ENCODE peak calls at places on chromosome 22, in five cellular contexts. One of them, this sample, is unnamed.

GRCh38 chr22:24190566-24191208 is 9.4 kb downstream of the SUSD2 start:
- DNase-seq in neural crest cell: no peak
- DNase-seq in cardiac muscle cell: no peak
- DNase-seq in Calu3: no peak
- DNase-seq in WTC11: no peak
- DNase-seq in this sample: no peak

GRCh38 chr22:49600452-49600847 is 227.2 kb downstream of the BRD1 start:
- DNase-seq in neural crest cell: no peak
- DNase-seq in cardiac muscle cell: no peak
- DNase-seq in Calu3: no peak
- DNase-seq in WTC11: no peak
- DNase-seq in this sample: no peak

GRCh38 chr22:26443901-26444300 is 14.8 kb downstream of the ASPHD2 start:
- DNase-seq in neural crest cell: no peak
- DNase-seq in cardiac muscle cell: no peak
- DNase-seq in Calu3: no peak
- DNase-seq in WTC11: no peak
- DNase-seq in this sample: no peak

GRCh38 chr22:17446704-17447103 is 77.4 kb downstream of the CECR2 start:
- DNase-seq in neural crest cell: no peak
- DNase-seq in cardiac muscle cell: no peak
- DNase-seq in Calu3: no peak
- DNase-seq in WTC11: no peak
- DNase-seq in this sample: no peak

GRCh38 chr22:26585104-26585790 is 4.7 kb downstream of the TPST2 start:
- DNase-seq in neural crest cell: no peak
- DNase-seq in cardiac muscle cell: peak; percentile 39
- DNase-seq in Calu3: no peak
- DNase-seq in WTC11: no peak
- DNase-seq in this sample: no peak

GRCh38 chr22:44422742-44423370 is 75.2 kb downstream of the RTL6 start:
- DNase-seq in neural crest cell: no peak
- DNase-seq in cardiac muscle cell: no peak
- DNase-seq in Calu3: no peak
- DNase-seq in WTC11: no peak
- DNase-seq in this sample: no peak

GRCh38 chr22:45869448-45869847 is 107.5 kb downstream of the WNT7B start:
- DNase-seq in neural crest cell: no peak
- DNase-seq in cardiac muscle cell: no peak
- DNase-seq in Calu3: no peak
- DNase-seq in WTC11: no peak
- DNase-seq in this sample: no peak

GRCh38 chr22:16594026-16594425 is 1.4 kb upstream of the CCT8L2 start:
- DNase-seq in neural crest cell: no peak
- DNase-seq in cardiac muscle cell: no peak
- DNase-seq in Calu3: no peak
- DNase-seq in WTC11: no peak
- DNase-seq in this sample: no peak

GRCh38 chr22:17477401-17477833 is 85.9 kb upstream of the SLC25A18 start:
- DNase-seq in neural crest cell: no peak
- DNase-seq in cardiac muscle cell: peak; percentile 26
- DNase-seq in Calu3: no peak
- DNase-seq in WTC11: no peak
- DNase-seq in this sample: no peak

GRCh38 chr22:19052941-19053551 is 69.2 kb downstream of the DGCR2 start:
- DNase-seq in neural crest cell: no peak
- DNase-seq in cardiac muscle cell: no peak
- DNase-seq in Calu3: no peak
- DNase-seq in WTC11: no peak
- DNase-seq in this sample: no peak

GRCh38 chr22:32023251-32023827 is 19.7 kb upstream of the SLC5A1 start:
- DNase-seq in neural crest cell: no peak
- DNase-seq in cardiac muscle cell: no peak
- DNase-seq in Calu3: no peak
- DNase-seq in WTC11: no peak
- DNase-seq in this sample: no peak

GRCh38 chr22:50606126-50606525 is 5.5 kb downstream of the MAPK8IP2 start:
- DNase-seq in neural crest cell: no peak
- DNase-seq in cardiac muscle cell: no peak
- DNase-seq in Calu3: no peak
- DNase-seq in WTC11: no peak
- DNase-seq in this sample: no peak

GRCh38 chr22:37604875-37605274 is 3.8 kb upstream of the GGA1 start:
- DNase-seq in neural crest cell: no peak
- DNase-seq in cardiac muscle cell: no peak
- DNase-seq in Calu3: no peak
- DNase-seq in WTC11: no peak
- DNase-seq in this sample: no peak

GRCh38 chr22:48663297-48663696 is 1164.4 kb downstream of the BRD1 start:
- DNase-seq in neural crest cell: no peak
- DNase-seq in cardiac muscle cell: no peak
- DNase-seq in Calu3: no peak
- DNase-seq in WTC11: no peak
- DNase-seq in this sample: no peak

GRCh38 chr22:41709341-41709740 is 10.0 kb downstream of the MEI1 start:
- DNase-seq in neural crest cell: no peak
- DNase-seq in cardiac muscle cell: no peak
- DNase-seq in Calu3: no peak
- DNase-seq in WTC11: no peak
- DNase-seq in this sample: no peak

GRCh38 chr22:22228921-22229320 is 15.7 kb upstream of the VPREB1 start:
- DNase-seq in neural crest cell: no peak
- DNase-seq in cardiac muscle cell: no peak
- DNase-seq in Calu3: no peak
- DNase-seq in WTC11: no peak
- DNase-seq in this sample: peak; percentile 6

GRCh38 chr22:41925783-41926460 is 684 bp downstream of the TNFRSF13C start:
- DNase-seq in neural crest cell: peak; percentile 61
- DNase-seq in cardiac muscle cell: peak; percentile 71
- DNase-seq in Calu3: peak; percentile 89
- DNase-seq in WTC11: peak; percentile 91
- DNase-seq in this sample: peak; percentile 90

GRCh38 chr22:48724899-48725298 is 1102.8 kb downstream of the BRD1 start:
- DNase-seq in neural crest cell: no peak
- DNase-seq in cardiac muscle cell: no peak
- DNase-seq in Calu3: no peak
- DNase-seq in WTC11: no peak
- DNase-seq in this sample: no peak

GRCh38 chr22:46171940-46172339 is 21.6 kb downstream of the PPARA start:
- DNase-seq in neural crest cell: no peak
- DNase-seq in cardiac muscle cell: no peak
- DNase-seq in Calu3: no peak
- DNase-seq in WTC11: no peak
- DNase-seq in this sample: no peak

GRCh38 chr22:24803064-24803542 is 2.9 kb upstream of the SGSM1 start:
- DNase-seq in neural crest cell: peak; percentile 76
- DNase-seq in cardiac muscle cell: peak; percentile 66
- DNase-seq in Calu3: peak; percentile 81
- DNase-seq in WTC11: peak; percentile 94
- DNase-seq in this sample: no peak

GRCh38 chr22:49554296-49554625 is 273.4 kb downstream of the BRD1 start:
- DNase-seq in neural crest cell: no peak
- DNase-seq in cardiac muscle cell: no peak
- DNase-seq in Calu3: no peak
- DNase-seq in WTC11: no peak
- DNase-seq in this sample: no peak

GRCh38 chr22:23127788-23128187 is 14.0 kb downstream of the RSPH14 start:
- DNase-seq in neural crest cell: no peak
- DNase-seq in cardiac muscle cell: no peak
- DNase-seq in Calu3: no peak
- DNase-seq in WTC11: no peak
- DNase-seq in this sample: no peak

GRCh38 chr22:48405741-48406140 is 1421.9 kb downstream of the BRD1 start:
- DNase-seq in neural crest cell: no peak
- DNase-seq in cardiac muscle cell: no peak
- DNase-seq in Calu3: no peak
- DNase-seq in WTC11: no peak
- DNase-seq in this sample: peak; percentile 7

GRCh38 chr22:19037282-19038163 is 84.7 kb downstream of the DGCR2 start:
- DNase-seq in neural crest cell: no peak
- DNase-seq in cardiac muscle cell: no peak
- DNase-seq in Calu3: no peak
- DNase-seq in WTC11: peak; percentile 4
- DNase-seq in this sample: no peak

GRCh38 chr22:27226666-27227065 is 569.3 kb downstream of the MIAT start:
- DNase-seq in neural crest cell: no peak
- DNase-seq in cardiac muscle cell: no peak
- DNase-seq in Calu3: no peak
- DNase-seq in WTC11: no peak
- DNase-seq in this sample: no peak

GRCh38 chr22:24525416-24526037 is 29.4 kb downstream of the GUCD1 start:
- DNase-seq in neural crest cell: peak; percentile 79
- DNase-seq in cardiac muscle cell: peak; percentile 72
- DNase-seq in Calu3: peak; percentile 77
- DNase-seq in WTC11: peak; percentile 84
- DNase-seq in this sample: no peak

GRCh38 chr22:24421428-24421931 is 5.9 kb upstream of the ADORA2A start:
- DNase-seq in neural crest cell: no peak
- DNase-seq in cardiac muscle cell: no peak
- DNase-seq in Calu3: peak; percentile 49
- DNase-seq in WTC11: peak; percentile 86
- DNase-seq in this sample: no peak

GRCh38 chr22:33923660-33924246 is 3.5 kb upstream of the LARGE1 start:
- DNase-seq in neural crest cell: peak; percentile 60
- DNase-seq in cardiac muscle cell: peak; percentile 90
- DNase-seq in Calu3: peak; percentile 67
- DNase-seq in WTC11: peak; percentile 75
- DNase-seq in this sample: no peak

GRCh38 chr22:41367039-41367679 is 14.6 kb upstream of the TEF start:
- DNase-seq in neural crest cell: peak; percentile 16
- DNase-seq in cardiac muscle cell: peak; percentile 70
- DNase-seq in Calu3: peak; percentile 97
- DNase-seq in WTC11: peak; percentile 42
- DNase-seq in this sample: peak; percentile 97

GRCh38 chr22:48952256-48953102 is 875.2 kb downstream of the BRD1 start:
- DNase-seq in neural crest cell: no peak
- DNase-seq in cardiac muscle cell: no peak
- DNase-seq in Calu3: no peak
- DNase-seq in WTC11: no peak
- DNase-seq in this sample: peak; percentile 75

GRCh38 chr22:31177420-31178162 is 17.6 kb downstream of the RNF185 start:
- DNase-seq in neural crest cell: no peak
- DNase-seq in cardiac muscle cell: no peak
- DNase-seq in Calu3: no peak
- DNase-seq in WTC11: no peak
- DNase-seq in this sample: no peak

GRCh38 chr22:48241658-48242057 is 1479.2 kb downstream of the TBC1D22A start:
- DNase-seq in neural crest cell: no peak
- DNase-seq in cardiac muscle cell: no peak
- DNase-seq in Calu3: no peak
- DNase-seq in WTC11: no peak
- DNase-seq in this sample: peak; percentile 83

GRCh38 chr22:30438559-30438958 is 13.0 kb downstream of the MTFP1 start:
- DNase-seq in neural crest cell: no peak
- DNase-seq in cardiac muscle cell: no peak
- DNase-seq in Calu3: no peak
- DNase-seq in WTC11: no peak
- DNase-seq in this sample: no peak

DNA sequence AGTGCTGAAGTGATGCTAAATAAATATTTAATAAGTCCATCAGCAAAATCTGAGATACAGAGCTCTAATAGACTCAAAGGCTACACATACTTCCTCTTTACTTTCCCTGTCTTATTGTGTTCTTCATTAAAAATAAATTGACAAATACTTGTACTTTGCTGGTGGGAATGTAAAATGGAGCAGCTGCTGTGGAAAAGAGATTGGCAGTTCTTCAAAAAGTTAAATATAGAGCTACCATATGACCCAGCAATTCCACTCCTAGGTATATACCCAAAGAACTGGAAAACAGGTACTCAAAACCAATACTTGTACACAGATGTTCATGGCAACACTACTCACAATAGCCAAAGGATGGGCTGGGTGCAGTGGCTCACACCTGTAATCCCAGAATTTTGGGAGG is 76.0 kb downstream of the RBFOX2 start:
- DNase-seq in neural crest cell: no peak
- DNase-seq in cardiac muscle cell: no peak
- DNase-seq in Calu3: no peak
- DNase-seq in WTC11: no peak
- DNase-seq in this sample: no peak
- TF ChIP-seq CTCF in neural crest cell: no peak
- TF ChIP-seq CTCF in cardiac muscle cell: no peak
- TF ChIP-seq CTCF in Calu3: no peak
- TF ChIP-seq CTCF in WTC11: no peak
- TF ChIP-seq CTCF in this sample: no peak

DNA sequence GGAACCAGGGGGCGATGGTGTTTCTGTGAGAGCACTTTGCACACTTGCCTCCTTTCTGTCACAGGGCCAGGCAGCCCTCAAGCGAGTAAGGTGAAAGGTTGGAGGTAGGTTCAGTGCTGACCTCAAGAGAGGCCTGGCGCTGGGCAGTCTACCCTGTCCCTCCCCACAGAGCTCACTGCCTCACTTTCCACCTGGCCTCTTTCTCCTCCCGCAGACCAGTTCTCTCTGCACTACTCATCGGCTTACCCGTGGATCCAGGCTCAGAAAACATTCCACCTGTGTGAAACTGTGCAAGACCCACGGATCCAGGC is 16.8 kb downstream of the APOL5 start:
- DNase-seq in neural crest cell: no peak
- DNase-seq in cardiac muscle cell: no peak
- DNase-seq in Calu3: no peak
- DNase-seq in WTC11: no peak
- DNase-seq in this sample: peak; percentile 23
- TF ChIP-seq CTCF in neural crest cell: no peak
- TF ChIP-seq CTCF in cardiac muscle cell: no peak
- TF ChIP-seq CTCF in Calu3: no peak
- TF ChIP-seq CTCF in WTC11: no peak
- TF ChIP-seq CTCF in this sample: no peak

GRCh38 chr22:39927544-39927943 is 26.7 kb downstream of the GRAP2 start:
- DNase-seq in neural crest cell: no peak
- DNase-seq in cardiac muscle cell: no peak
- DNase-seq in Calu3: no peak
- DNase-seq in WTC11: peak; percentile 53
- DNase-seq in this sample: no peak
- TF ChIP-seq CTCF in neural crest cell: peak; percentile 48
- TF ChIP-seq CTCF in cardiac muscle cell: peak; percentile 5
- TF ChIP-seq CTCF in Calu3: peak; percentile 20
- TF ChIP-seq CTCF in WTC11: peak; percentile 40
- TF ChIP-seq CTCF in this sample: no peak

GRCh38 chr22:40200795-40201194 is 23.1 kb downstream of the TNRC6B start:
- DNase-seq in neural crest cell: no peak
- DNase-seq in cardiac muscle cell: no peak
- DNase-seq in Calu3: no peak
- DNase-seq in WTC11: no peak
- DNase-seq in this sample: no peak

GRCh38 chr22:40199223-40199622 is 21.5 kb downstream of the TNRC6B start:
- DNase-seq in neural crest cell: no peak
- DNase-seq in cardiac muscle cell: no peak
- DNase-seq in Calu3: no peak
- DNase-seq in WTC11: no peak
- DNase-seq in this sample: no peak

GRCh38 chr22:40196628-40197027 is 18.9 kb downstream of the TNRC6B start:
- DNase-seq in neural crest cell: no peak
- DNase-seq in cardiac muscle cell: no peak
- DNase-seq in Calu3: no peak
- DNase-seq in WTC11: no peak
- DNase-seq in this sample: no peak

GRCh38 chr22:40202225-40202944 is 24.7 kb downstream of the TNRC6B start:
- DNase-seq in neural crest cell: no peak
- DNase-seq in cardiac muscle cell: peak; percentile 36
- DNase-seq in Calu3: no peak
- DNase-seq in WTC11: no peak
- DNase-seq in this sample: no peak

GRCh38 chr22:40199852-40200251 is 22.1 kb downstream of the TNRC6B start:
- DNase-seq in neural crest cell: no peak
- DNase-seq in cardiac muscle cell: no peak
- DNase-seq in Calu3: no peak
- DNase-seq in WTC11: no peak
- DNase-seq in this sample: no peak
- TF ChIP-seq CTCF in neural crest cell: no peak
- TF ChIP-seq CTCF in cardiac muscle cell: no peak
- TF ChIP-seq CTCF in Calu3: no peak
- TF ChIP-seq CTCF in WTC11: no peak
- TF ChIP-seq CTCF in this sample: no peak